ENCODE peak calls at places on chromosomes 13 and 19, in ten cellular contexts. S, G, E, X, R, N, A, H, O and W are unnamed samples.
A peak's percentile ranks its signal among the peaks of the same experiment; 100 is the strongest.

GRCh38 chr13:89749888-89750287 is 1597.6 kb upstream of the MIR17HG start:
- DNase-seq in S (no peak), G (no peak), E (peak; percentile 12), X (no peak), R (no peak), N (peak; percentile 23), A (no peak), H (no peak), O (peak; percentile 12), W (no peak)

GRCh38 chr13:21849323-21849722 is 178.4 kb downstream of the FGF9 start:
- DNase-seq in S (no peak), G (no peak), E (no peak), X (no peak), R (no peak), N (peak; percentile 44), A (no peak), H (no peak), O (no peak), W (no peak)

GRCh38 chr19:17933414-17934129 is 757 bp downstream of the CCDC124 start:
- DNase-seq in S (no peak), G (no peak), E (no peak), X (no peak), R (no peak), N (peak; percentile 8), A (no peak), H (no peak), O (peak; percentile 66), W (peak; percentile 60)

GRCh38 chr19:1632462-1633268 is 19.8 kb downstream of the TCF3 start:
- DNase-seq in S (no peak), G (no peak), E (no peak), X (peak; percentile 80), R (no peak), N (no peak), A (no peak), H (no peak), O (no peak), W (no peak)

GRCh38 chr19:5147074-5147970 is 178.4 kb downstream of the KDM4B start:
- DNase-seq in S (no peak), G (no peak), E (no peak), X (no peak), R (no peak), N (no peak), A (no peak), H (no peak), O (no peak), W (no peak)

GRCh38 chr19:22140356-22140755 is 56.4 kb downstream of the ZNF676 start:
- DNase-seq in S (no peak), G (no peak), E (no peak), X (no peak), R (no peak), N (no peak), A (no peak), H (no peak), O (no peak), W (no peak)

GRCh38 chr13:32408999-32409313 is 19.0 kb downstream of the N4BP2L1 start:
- DNase-seq in S (no peak), G (no peak), E (no peak), X (no peak), R (no peak), N (no peak), A (no peak), H (no peak), O (no peak), W (no peak)

GRCh38 chr19:43446746-43447489 is 18.5 kb downstream of the LYPD3 start:
- DNase-seq in S (peak; percentile 80), G (peak; percentile 79), E (peak; percentile 69), X (peak; percentile 81), R (peak; percentile 79), N (peak; percentile 75), A (no peak), H (peak; percentile 55), O (peak; percentile 87), W (peak; percentile 64)

GRCh38 chr13:98142427-98143156 is at the start of gene FARP1:
- DNase-seq in S (peak; percentile 78), G (no peak), E (peak; percentile 66), X (peak; percentile 84), R (peak; percentile 83), N (peak; percentile 62), A (no peak), H (peak; percentile 58), O (peak; percentile 70), W (peak; percentile 41)

GRCh38 chr13:44921931-44922758 is 67.1 kb downstream of the NUFIP1 start:
- DNase-seq in S (peak; percentile 61), G (no peak), E (peak; percentile 99), X (peak; percentile 31), R (peak; percentile 44), N (peak; percentile 100), A (peak; percentile 85), H (peak; percentile 54), O (peak; percentile 92), W (peak; percentile 96)

DNA sequence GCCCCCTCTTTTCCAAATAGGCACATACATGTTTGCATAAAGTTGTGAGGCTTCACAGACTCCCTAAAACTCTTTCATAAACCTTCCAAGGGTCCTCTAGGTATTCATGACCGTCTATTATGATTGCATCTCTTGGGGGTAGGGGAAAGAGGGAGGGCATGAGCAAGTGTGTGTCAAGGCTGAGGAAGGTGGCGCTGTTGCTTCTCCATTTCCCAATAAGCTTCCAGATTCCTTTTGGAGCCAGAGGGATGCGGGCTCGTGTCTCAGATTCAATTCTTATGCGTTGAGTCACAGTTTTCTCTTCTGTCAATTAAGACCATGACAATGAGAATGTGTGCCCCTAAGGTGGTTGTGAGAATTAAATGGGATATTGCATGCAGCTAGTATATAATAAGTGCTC is 51.0 kb upstream of the CYP2A7 start:
- DNase-seq in S (no peak), G (no peak), E (no peak), X (no peak), R (no peak), N (no peak), A (no peak), H (no peak), O (peak; percentile 46), W (peak; percentile 16)
- TF ChIP-seq CTCF in S (no peak), G (no peak), E (no peak), X (no peak), R (no peak), N (no peak), A (no peak), H (no peak), O (no peak), W (peak; percentile 42)

GRCh38 chr13:52903320-52903719 is 54.9 kb upstream of the PCDH8 start:
- DNase-seq in S (no peak), G (no peak), E (no peak), X (no peak), R (no peak), N (no peak), A (no peak), H (no peak), O (no peak), W (no peak)
- TF ChIP-seq CTCF in S (no peak), G (no peak), E (no peak), X (no peak), R (no peak), N (no peak), A (no peak), H (no peak), O (no peak), W (no peak)

GRCh38 chr19:33174186-33174585 is 19.9 kb upstream of the LRP3 start:
- DNase-seq in S (no peak), G (no peak), E (no peak), X (no peak), R (no peak), N (no peak), A (no peak), H (no peak), O (no peak), W (no peak)

GRCh38 chr19:33175156-33175782 is 18.9 kb upstream of the LRP3 start:
- DNase-seq in S (no peak), G (no peak), E (no peak), X (no peak), R (no peak), N (no peak), A (no peak), H (no peak), O (no peak), W (no peak)

GRCh38 chr19:33175886-33176669 is 18.1 kb upstream of the LRP3 start:
- DNase-seq in S (no peak), G (no peak), E (peak; percentile 38), X (no peak), R (no peak), N (peak; percentile 33), A (no peak), H (no peak), O (no peak), W (peak; percentile 13)

GRCh38 chr19:33177417-33177976 is 16.6 kb upstream of the LRP3 start:
- DNase-seq in S (no peak), G (peak; percentile 76), E (peak; percentile 2), X (no peak), R (no peak), N (no peak), A (no peak), H (no peak), O (peak; percentile 62), W (no peak)

GRCh38 chr19:33176670-33177416 is 17.3 kb upstream of the LRP3 start:
- DNase-seq in S (peak; percentile 99), G (peak; percentile 94), E (peak; percentile 99), X (peak; percentile 96), R (peak; percentile 94), N (peak; percentile 99), A (peak; percentile 91), H (peak; percentile 97), O (peak; percentile 99), W (peak; percentile 98)
- TF ChIP-seq CTCF in S (peak; percentile 26), G (no peak), E (no peak), X (no peak), R (no peak), N (peak; percentile 18), A (peak; percentile 10), H (peak; percentile 59), O (no peak), W (no peak)

DNA sequence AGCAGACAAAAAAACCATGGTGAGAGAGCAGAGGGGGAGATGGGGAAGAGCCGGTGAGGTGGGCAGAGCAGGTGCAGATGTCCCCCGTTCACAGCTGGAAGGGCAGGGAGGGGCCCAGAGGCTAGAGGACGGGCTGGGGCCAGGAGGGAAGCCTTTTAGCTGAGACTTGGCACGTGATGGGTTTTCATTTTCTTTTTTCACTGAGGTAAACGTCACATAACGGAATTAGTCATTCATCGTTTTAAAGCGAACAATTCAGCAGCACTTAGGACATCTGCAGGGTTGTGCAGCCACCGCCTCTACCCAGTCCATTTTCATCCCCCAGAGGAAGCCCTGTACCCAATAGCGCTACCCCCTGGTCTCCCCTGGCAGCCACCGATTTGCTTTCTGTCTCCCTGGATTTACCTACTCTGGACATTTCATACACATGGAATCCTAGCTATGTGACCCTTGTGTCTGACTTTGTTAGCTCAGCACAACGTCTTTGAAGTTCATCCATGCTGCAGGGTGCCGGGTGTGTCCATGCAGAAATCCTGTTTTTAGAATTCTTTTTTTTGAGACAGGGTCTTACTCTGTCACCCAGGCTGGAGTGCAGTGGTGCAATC is 16.0 kb upstream of the EMC10 start:
- DNase-seq in S (no peak), G (no peak), E (peak; percentile 43), X (no peak), R (no peak), N (peak; percentile 34), A (no peak), H (no peak), O (peak; percentile 14), W (peak; percentile 45)
- TF ChIP-seq CTCF in S (no peak), G (no peak), E (no peak), X (no peak), R (no peak), N (peak; percentile 8), A (no peak), H (no peak), O (no peak), W (no peak)

GRCh38 chr19:46489445-46490272 is 6.0 kb downstream of the PNMA8B start:
- DNase-seq in S (peak; percentile 58), G (no peak), E (peak; percentile 51), X (peak; percentile 26), R (peak; percentile 57), N (peak; percentile 56), A (no peak), H (peak; percentile 33), O (no peak), W (peak; percentile 41)
- TF ChIP-seq CTCF in S (peak; percentile 36), G (no peak), E (peak; percentile 54), X (peak; percentile 11), R (no peak), N (peak; percentile 23), A (peak; percentile 33), H (peak; percentile 42), O (no peak), W (peak; percentile 55)